ENCODE peak calls at places on chromosomes 11 and 22, in five cellular contexts. J is uterus; T is NCI-H510A; Y is NCI-H2081 treated with DMSO at 0.1 percent for 48 hours; E is naive thymus-derived CD4-positive, alpha-beta T cell. W is an unnamed sample.
A peak's percentile ranks its signal among the peaks of the same experiment; 100 is the strongest.

GRCh38 chr22:28810839-28811491 is 10.6 kb upstream of the XBP1 start:
- DNase-seq in J (peak; percentile 32), E (peak; percentile 52), Y (no peak), T (no peak), W (no peak)

GRCh38 chr11:131446657-131447056 is 76.2 kb downstream of the NTM start:
- DNase-seq in J (no peak), T (no peak), E (no peak), Y (no peak), W (no peak)

GRCh38 chr11:36091256-36091811 is 147.5 kb downstream of the LDLRAD3 start:
- DNase-seq in T (no peak), J (no peak), Y (no peak), E (no peak), W (no peak)

GRCh38 chr22:39543095-39543494 is 10.5 kb upstream of the RPS19BP1 start:
- DNase-seq in Y (no peak), J (no peak), E (no peak), T (no peak), W (no peak)

GRCh38 chr11:62190011-62190410 is at the start of gene SCGB1D1:
- DNase-seq in J (no peak), T (no peak), E (no peak), Y (peak; percentile 47), W (no peak)

GRCh38 chr11:111367411-111368284 is 11.4 kb downstream of the POU2AF1 start:
- DNase-seq in T (no peak), Y (no peak), J (no peak), E (no peak), W (no peak)

GRCh38 chr11:62147545-62147944 is 23.7 kb downstream of the INCENP start:
- DNase-seq in T (no peak), J (no peak), E (no peak), Y (no peak), W (no peak)

GRCh38 chr11:104898685-104899013 is 389 bp upstream of the CASP12 start:
- DNase-seq in J (no peak), T (no peak), E (no peak), Y (no peak), W (no peak)

GRCh38 chr11:18203723-18204122 is 31.1 kb downstream of the MRGPRX4 start:
- DNase-seq in J (no peak), T (no peak), Y (no peak), E (no peak), W (no peak)

GRCh38 chr11:111606986-111607385 is 4.7 kb downstream of the SIK2 start:
- DNase-seq in E (no peak), J (no peak), Y (no peak), T (no peak), W (no peak)